ENCODE peak calls at places on chromosomes 12 and 14, in four cellular contexts. A is K562, Y is GM12891, C is GM12878. L is an unnamed sample.
A peak's percentile ranks its signal among the peaks of the same experiment; 100 is the strongest.

GRCh38 chr12:49014547-49014946 is 4.0 kb downstream of the PRKAG1 start:
- DNase-seq in Y (no peak), C (no peak), A (peak; percentile 22), L (no peak)

GRCh38 chr14:50792058-50792477 is 38.9 kb downstream of the NIN start:
- DNase-seq in A (no peak), C (no peak), Y (no peak), L (no peak)

GRCh38 chr14:101780887-101781239 is 19.4 kb downstream of the PPP2R5C start:
- DNase-seq in A (no peak), C (no peak), Y (peak; percentile 31), L (no peak)

GRCh38 chr12:27142102-27142721 is 59.8 kb upstream of the C12orf71 start:
- DNase-seq in A (peak; percentile 78), Y (peak; percentile 24), C (no peak), L (no peak)

GRCh38 chr12:10562306-10562933 is 51.0 kb downstream of the MAGOHB start:
- DNase-seq in A (peak; percentile 41), C (no peak), Y (no peak), L (no peak)

GRCh38 chr14:61331992-61332657 is 10.7 kb downstream of the PRKCH start:
- DNase-seq in C (no peak), Y (no peak), A (no peak), L (no peak)

GRCh38 chr14:97705976-97706375 is 908.8 kb downstream of the VRK1 start:
- DNase-seq in Y (no peak), C (no peak), A (no peak), L (no peak)

GRCh38 chr14:100442473-100443260 is 119.5 kb downstream of the SLC25A47 start:
- DNase-seq in Y (no peak), C (no peak), A (no peak), L (no peak)

GRCh38 chr12:57840701-57841100 is 5.8 kb downstream of the CTDSP2 start:
- DNase-seq in A (peak; percentile 68), C (no peak), Y (no peak), L (no peak)

GRCh38 chr14:66827182-66827581 is 319.2 kb downstream of the GPHN start:
- DNase-seq in Y (no peak), A (no peak), C (no peak), L (no peak)

GRCh38 chr12:105960319-105961076 is 178.3 kb downstream of the NUAK1 start:
- DNase-seq in Y (no peak), C (no peak), A (no peak), L (no peak)
- TF ChIP-seq TAF1 in Y (no peak), C (no peak), A (no peak), L (no peak)

GRCh38 chr12:51920046-51920445 is 12.7 kb downstream of the ACVRL1 start:
- DNase-seq in A (no peak), C (no peak), Y (no peak), L (no peak)
- TF ChIP-seq POLR2AphosphoS5 in A (no peak), C (no peak), Y (no peak), L (no peak)

GRCh38 chr14:73058224-73058922 is at the start of gene RBM25:
- DNase-seq in C (peak; percentile 97), Y (peak; percentile 81), A (peak; percentile 96), L (peak; percentile 84)
- TF ChIP-seq POLR2A in C (peak; percentile 100), Y (peak; percentile 98), A (peak; percentile 99), L (peak; percentile 99)

GRCh38 chr12:116926283-116927243 is 15.8 kb downstream of the FBXW8 start:
- DNase-seq in Y (no peak), A (no peak), C (no peak), L (no peak)
- TF ChIP-seq TAF1 in Y (no peak), A (no peak), C (no peak), L (no peak)

GRCh38 chr12:50221228-50222008 is 54.2 kb upstream of the CERS5 start:
- DNase-seq in C (peak; percentile 53), A (peak; percentile 60), Y (no peak), L (no peak)
- TF ChIP-seq POLR2AphosphoS5 in C (no peak), A (peak; percentile 53), Y (peak; percentile 40), L (no peak)

L was measured in GM12892.